ENCODE peak calls at places on chromosomes 4 and X, in six cellular contexts. F is HT-29, R is amygdala, Z is posterior vena cava, P is NAMALWA, X is anterior cingulate cortex. K is an unnamed sample.

GRCh38 chr4:140220053-140220452 is 66.1 kb upstream of the MAML3 start:
- DNase-seq in F (no peak), R (no peak), Z (no peak), P (no peak), X (no peak), K (no peak)

GRCh38 chr4:173284463-173284862 is 49.7 kb downstream of the HMGB2 start:
- DNase-seq in F (no peak), R (no peak), Z (no peak), P (no peak), X (no peak), K (no peak)

GRCh38 chr4:166675411-166675810 is 558.9 kb downstream of the SPOCK3 start:
- DNase-seq in F (no peak), R (no peak), Z (no peak), P (no peak), X (no peak), K (no peak)

GRCh38 chr4:152657657-152658056 is 22.1 kb downstream of the TMEM154 start:
- DNase-seq in F (no peak), R (no peak), Z (no peak), P (no peak), X (no peak), K (no peak)

GRCh38 chr4:3291969-3292570 is 751 bp upstream of the RGS12 start:
- DNase-seq in F (peak), R (peak), Z (peak), P (no peak), X (no peak), K (peak)

GRCh38 chrX:155259752-155260151 is 4.5 kb downstream of the RAB39B start:
- DNase-seq in F (no peak), R (no peak), Z (no peak), P (no peak), X (no peak), K (no peak)

GRCh38 chr4:173415885-173416658 is 17.2 kb upstream of the SCRG1 start:
- DNase-seq in F (no peak), R (peak), Z (peak), P (no peak), X (no peak), K (no peak)

GRCh38 chr4:70706516-70706915 is 15.2 kb upstream of the RUFY3 start:
- DNase-seq in F (peak), R (no peak), Z (no peak), P (peak), X (no peak), K (no peak)

GRCh38 chrX:155068165-155068564 is 2.8 kb downstream of the CMC4 start:
- DNase-seq in F (peak), R (no peak), Z (no peak), P (no peak), X (no peak), K (no peak)

GRCh38 chr4:52173470-52174055 is 122.5 kb downstream of the SPATA18 start:
- DNase-seq in F (no peak), R (no peak), Z (peak), P (no peak), X (no peak), K (no peak)

GRCh38 chr4:156594619-156595018 is 377.0 kb downstream of the PDGFC start:
- DNase-seq in F (peak), R (peak), Z (no peak), P (no peak), X (no peak), K (no peak)

GRCh38 chr4:149113804-149114430 is 671.7 kb upstream of the NR3C2 start:
- DNase-seq in F (no peak), R (no peak), Z (no peak), P (no peak), X (no peak), K (no peak)

GRCh38 chr4:128574706-128575105 is 234.8 kb upstream of the JADE1 start:
- DNase-seq in F (peak), R (peak), Z (no peak), P (peak), X (no peak), K (peak)

GRCh38 chr4:158111241-158111640 is 61.6 kb downstream of the GASK1B start:
- DNase-seq in F (no peak), R (no peak), Z (no peak), P (no peak), X (no peak), K (no peak)

GRCh38 chr4:179344861-179345260 is 1902.6 kb upstream of the AGA start:
- DNase-seq in F (no peak), R (no peak), Z (no peak), P (no peak), X (no peak), K (no peak)

GRCh38 chr4:183172881-183173280 is 73.8 kb downstream of the WWC2 start:
- DNase-seq in F (no peak), R (no peak), Z (no peak), P (no peak), X (no peak), K (no peak)

GRCh38 chrX:22577181-22577580 is 304.5 kb downstream of the CBLL2 start:
- DNase-seq in F (no peak), R (no peak), Z (no peak), P (no peak), X (no peak), K (no peak)

GRCh38 chrX:104469771-104470170 is 96.2 kb upstream of the IL1RAPL2 start:
- DNase-seq in F (no peak), R (no peak), Z (no peak), P (no peak), X (no peak), K (no peak)

GRCh38 chrX:20361081-20361889 is 94.6 kb upstream of the RPS6KA3 start:
- DNase-seq in F (peak), R (no peak), Z (no peak), P (no peak), X (no peak), K (no peak)

GRCh38 chr4:149645790-149646189 is 169.9 kb downstream of the IQCM start:
- DNase-seq in F (peak), R (no peak), Z (no peak), P (no peak), X (no peak), K (no peak)

GRCh38 chr4:108774809-108775530 is 12.1 kb upstream of the ETNPPL start:
- DNase-seq in F (peak), R (peak), Z (no peak), P (peak), X (peak), K (no peak)

K was measured in MM.1S.